ENCODE peak calls at places on chromosomes 1 and 21, in six cellular contexts. One of them, this sample, is unnamed. For H3K4me1, the result is how much of the 10 kb centered on the place peaks cover.

GRCh38 chr1:150410582-150411101 is 46.7 kb downstream of the RPRD2 start:
- DNase-seq in K562: no peak
- DNase-seq in GM12878: no peak
- DNase-seq in tibial nerve: no peak
- DNase-seq in heart right ventricle: no peak
- DNase-seq in endodermal cell: no peak
- DNase-seq in this sample: no peak

GRCh38 chr1:245108909-245109308 is 45.9 kb upstream of the KIF26B start:
- DNase-seq in tibial nerve: no peak
- DNase-seq in GM12878: no peak
- DNase-seq in endodermal cell: no peak
- DNase-seq in K562: no peak
- DNase-seq in heart right ventricle: no peak
- DNase-seq in this sample: no peak

GRCh38 chr1:89762431-89762800 is 58.4 kb upstream of the LRRC8D start:
- DNase-seq in GM12878: no peak
- DNase-seq in heart right ventricle: no peak
- DNase-seq in K562: no peak
- DNase-seq in tibial nerve: no peak
- DNase-seq in endodermal cell: no peak
- DNase-seq in this sample: no peak

GRCh38 chr21:45154511-45155508 is 80.4 kb downstream of the ADARB1 start:
- DNase-seq in K562: peak
- DNase-seq in tibial nerve: no peak
- DNase-seq in GM12878: no peak
- DNase-seq in endodermal cell: peak
- DNase-seq in heart right ventricle: no peak
- DNase-seq in this sample: no peak

GRCh38 chr1:107934573-107934972 is 30.4 kb downstream of the VAV3 start:
- DNase-seq in GM12878: peak
- DNase-seq in tibial nerve: no peak
- DNase-seq in K562: no peak
- DNase-seq in endodermal cell: no peak
- DNase-seq in heart right ventricle: no peak
- DNase-seq in this sample: no peak

GRCh38 chr21:42763578-42764442 is 110.4 kb downstream of the PDE9A start:
- DNase-seq in heart right ventricle: no peak
- DNase-seq in K562: peak
- DNase-seq in tibial nerve: no peak
- DNase-seq in GM12878: no peak
- DNase-seq in endodermal cell: no peak
- DNase-seq in this sample: no peak

GRCh38 chr1:101025283-101025679 is 303 bp downstream of the DPH5 start:
- DNase-seq in K562: peak
- DNase-seq in GM12878: peak
- DNase-seq in tibial nerve: no peak
- DNase-seq in heart right ventricle: peak
- DNase-seq in endodermal cell: peak
- DNase-seq in this sample: no peak

GRCh38 chr1:65526049-65526556 is 105.6 kb downstream of the LEPR start:
- DNase-seq in tibial nerve: no peak
- DNase-seq in heart right ventricle: no peak
- DNase-seq in K562: peak
- DNase-seq in GM12878: no peak
- DNase-seq in endodermal cell: no peak
- DNase-seq in this sample: no peak

GRCh38 chr21:33403786-33404571 is 766 bp downstream of the IFNGR2 start:
- DNase-seq in heart right ventricle: peak
- DNase-seq in K562: peak
- DNase-seq in tibial nerve: no peak
- DNase-seq in endodermal cell: peak
- DNase-seq in GM12878: no peak
- DNase-seq in this sample: peak
- H3K4me1 ChIP-seq in heart right ventricle: under half
- H3K4me1 ChIP-seq in K562: under half
- H3K4me1 ChIP-seq in tibial nerve: under half
- H3K4me1 ChIP-seq in endodermal cell: under half
- H3K4me1 ChIP-seq in GM12878: under half
- H3K4me1 ChIP-seq in this sample: under half

DNA sequence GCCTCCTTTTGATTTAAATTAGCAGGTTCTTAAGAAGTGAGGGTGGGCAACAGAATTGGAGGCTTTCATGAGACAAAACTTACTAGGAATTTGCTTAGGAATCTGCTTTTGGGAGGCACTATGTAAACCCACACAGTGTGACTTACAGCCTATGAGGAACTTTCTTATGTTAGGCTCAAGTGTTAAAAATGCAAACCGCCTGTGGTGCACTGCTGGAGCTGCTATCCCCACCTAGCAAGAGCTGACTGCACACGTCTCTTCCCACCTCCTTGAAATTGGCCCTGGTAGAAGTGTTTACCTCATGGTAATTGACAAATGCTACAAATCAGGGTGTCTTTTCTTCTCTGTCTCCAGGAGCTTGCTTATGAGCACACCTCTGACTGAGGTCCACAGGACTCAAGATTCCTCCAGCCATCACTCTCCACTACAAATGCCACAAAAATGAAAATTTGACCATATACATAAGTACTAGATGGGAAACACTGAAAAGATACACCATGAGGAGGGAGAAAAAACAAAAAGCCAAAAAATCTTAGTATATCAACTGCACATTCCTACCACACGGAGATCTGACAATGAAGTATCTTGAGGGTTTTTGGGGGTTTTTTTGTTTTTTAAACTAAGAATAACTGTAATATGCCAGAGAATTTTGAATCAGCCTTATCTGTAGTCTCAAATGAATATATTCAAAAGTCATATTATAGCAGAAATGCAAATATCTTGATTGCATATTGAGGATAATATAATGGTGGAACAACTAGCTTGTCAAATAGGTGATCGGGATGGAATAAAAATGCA is 18.2 kb upstream of the NPL start:
- DNase-seq in heart right ventricle: no peak
- DNase-seq in tibial nerve: no peak
- DNase-seq in endodermal cell: peak
- DNase-seq in GM12878: no peak
- DNase-seq in K562: no peak
- DNase-seq in this sample: no peak
- TF ChIP-seq CTCF in heart right ventricle: no peak
- TF ChIP-seq CTCF in tibial nerve: no peak
- TF ChIP-seq CTCF in endodermal cell: peak
- TF ChIP-seq CTCF in GM12878: no peak
- TF ChIP-seq CTCF in K562: no peak
- TF ChIP-seq CTCF in this sample: no peak

GRCh38 chr1:218376722-218377121 is 31.6 kb downstream of the TGFB2 start:
- DNase-seq in GM12878: no peak
- DNase-seq in tibial nerve: no peak
- DNase-seq in K562: no peak
- DNase-seq in endodermal cell: no peak
- DNase-seq in heart right ventricle: no peak
- DNase-seq in this sample: no peak

GRCh38 chr1:218377143-218377660 is 32.1 kb downstream of the TGFB2 start:
- DNase-seq in endodermal cell: no peak
- DNase-seq in GM12878: no peak
- DNase-seq in tibial nerve: no peak
- DNase-seq in K562: peak
- DNase-seq in heart right ventricle: no peak
- DNase-seq in this sample: no peak

GRCh38 chr1:218371927-218372672 is 27.0 kb downstream of the TGFB2 start:
- DNase-seq in heart right ventricle: no peak
- DNase-seq in endodermal cell: no peak
- DNase-seq in tibial nerve: no peak
- DNase-seq in GM12878: no peak
- DNase-seq in K562: no peak
- DNase-seq in this sample: no peak

GRCh38 chr1:218374401-218374848 is 29.3 kb downstream of the TGFB2 start:
- DNase-seq in GM12878: no peak
- DNase-seq in heart right ventricle: no peak
- DNase-seq in K562: no peak
- DNase-seq in endodermal cell: no peak
- DNase-seq in tibial nerve: no peak
- DNase-seq in this sample: peak

GRCh38 chr1:218374972-218375371 is 29.8 kb downstream of the TGFB2 start:
- DNase-seq in heart right ventricle: no peak
- DNase-seq in tibial nerve: no peak
- DNase-seq in GM12878: no peak
- DNase-seq in K562: no peak
- DNase-seq in endodermal cell: no peak
- DNase-seq in this sample: no peak
- H3K4me1 ChIP-seq in heart right ventricle: half or more
- H3K4me1 ChIP-seq in tibial nerve: under half
- H3K4me1 ChIP-seq in GM12878: under half
- H3K4me1 ChIP-seq in K562: under half
- H3K4me1 ChIP-seq in endodermal cell: under half
- H3K4me1 ChIP-seq in this sample: half or more

DNA sequence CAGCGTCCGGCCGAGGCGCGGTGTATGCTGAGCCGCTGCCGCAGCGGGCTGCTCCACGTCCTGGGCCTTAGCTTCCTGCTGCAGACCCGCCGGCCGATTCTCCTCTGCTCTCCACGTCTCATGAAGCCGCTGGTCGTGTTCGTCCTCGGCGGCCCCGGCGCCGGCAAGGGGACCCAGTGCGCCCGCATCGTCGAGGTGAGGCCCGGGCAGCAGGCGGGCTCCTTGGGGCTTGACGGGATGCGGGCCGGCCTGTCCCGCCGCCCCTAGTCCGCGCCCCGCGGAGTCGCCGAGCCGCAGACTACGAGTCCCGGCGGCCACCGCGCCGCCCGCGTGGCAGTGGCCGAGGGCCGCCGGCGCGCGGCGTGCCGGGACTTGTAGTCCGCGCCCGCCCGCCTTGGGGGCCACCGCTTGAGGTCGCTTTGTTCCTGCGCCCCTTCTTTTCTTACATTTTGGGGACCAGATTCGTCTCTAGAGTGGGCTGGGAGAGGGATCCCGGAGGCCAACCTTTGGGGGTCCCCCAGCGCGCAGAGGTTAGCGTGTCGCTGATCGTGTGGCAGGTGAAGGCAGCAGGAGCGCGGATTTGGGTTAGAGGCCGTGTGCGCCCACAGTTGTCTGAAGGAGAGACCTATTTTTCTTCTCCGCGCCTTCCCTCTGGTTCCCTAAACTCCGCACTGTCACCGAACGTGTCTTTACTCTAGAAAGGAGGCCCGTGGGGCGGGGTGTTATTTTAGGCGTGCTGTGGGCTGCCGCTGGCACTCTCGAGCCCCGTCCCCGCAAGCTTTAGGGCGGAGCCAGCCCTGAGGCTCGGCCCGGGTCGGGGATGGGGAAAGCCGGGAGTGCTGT is 553 bp downstream of the CMPK1 start:
- DNase-seq in tibial nerve: peak
- DNase-seq in heart right ventricle: peak
- DNase-seq in GM12878: no peak
- DNase-seq in endodermal cell: peak
- DNase-seq in K562: peak
- DNase-seq in this sample: peak
- TF ChIP-seq CTCF in tibial nerve: peak
- TF ChIP-seq CTCF in heart right ventricle: peak
- TF ChIP-seq CTCF in GM12878: peak
- TF ChIP-seq CTCF in endodermal cell: peak
- TF ChIP-seq CTCF in K562: peak
- TF ChIP-seq CTCF in this sample: no peak

GRCh38 chr1:40384887-40385286 is 11.4 kb downstream of the SMAP2 start:
- DNase-seq in K562: no peak
- DNase-seq in endodermal cell: no peak
- DNase-seq in heart right ventricle: no peak
- DNase-seq in GM12878: no peak
- DNase-seq in tibial nerve: no peak
- DNase-seq in this sample: no peak

GRCh38 chr1:40384413-40384762 is 10.9 kb downstream of the SMAP2 start:
- DNase-seq in heart right ventricle: no peak
- DNase-seq in GM12878: no peak
- DNase-seq in endodermal cell: no peak
- DNase-seq in tibial nerve: no peak
- DNase-seq in K562: peak
- DNase-seq in this sample: no peak

GRCh38 chr1:40386796-40387195 is 13.3 kb downstream of the SMAP2 start:
- DNase-seq in K562: no peak
- DNase-seq in tibial nerve: no peak
- DNase-seq in heart right ventricle: no peak
- DNase-seq in endodermal cell: no peak
- DNase-seq in GM12878: no peak
- DNase-seq in this sample: no peak

GRCh38 chr1:40385437-40386310 is 12.1 kb downstream of the SMAP2 start:
- DNase-seq in heart right ventricle: no peak
- DNase-seq in GM12878: peak
- DNase-seq in tibial nerve: no peak
- DNase-seq in K562: peak
- DNase-seq in endodermal cell: no peak
- DNase-seq in this sample: no peak

GRCh38 chr1:40386311-40386778 is 12.8 kb downstream of the SMAP2 start:
- DNase-seq in K562: no peak
- DNase-seq in GM12878: no peak
- DNase-seq in endodermal cell: no peak
- DNase-seq in tibial nerve: no peak
- DNase-seq in heart right ventricle: no peak
- DNase-seq in this sample: no peak
- H3K4me1 ChIP-seq in K562: half or more
- H3K4me1 ChIP-seq in GM12878: half or more
- H3K4me1 ChIP-seq in endodermal cell: under half
- H3K4me1 ChIP-seq in tibial nerve: under half
- H3K4me1 ChIP-seq in heart right ventricle: under half
- H3K4me1 ChIP-seq in this sample: under half

DNA sequence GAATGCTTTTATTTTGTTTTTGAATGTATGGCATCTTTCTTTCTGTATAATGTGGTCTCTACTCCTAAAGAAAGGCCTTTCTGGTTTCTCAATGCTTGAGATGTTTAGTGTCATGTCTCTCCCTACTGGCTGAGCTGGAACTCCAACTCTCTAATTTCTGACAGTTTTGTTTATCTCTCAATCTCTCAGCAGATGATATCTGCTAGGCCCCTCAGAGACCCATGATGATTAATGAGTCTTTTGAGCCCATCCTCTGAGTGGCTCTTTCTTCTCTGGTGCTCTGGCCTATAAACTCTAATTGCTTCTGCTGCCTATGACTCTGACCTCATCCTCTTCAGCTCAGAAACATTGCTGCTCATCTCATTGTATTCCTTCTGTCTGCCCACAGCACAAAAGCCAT is 46.6 kb downstream of the CRB1 start:
- DNase-seq in endodermal cell: no peak
- DNase-seq in K562: no peak
- DNase-seq in tibial nerve: no peak
- DNase-seq in GM12878: no peak
- DNase-seq in heart right ventricle: no peak
- DNase-seq in this sample: no peak
- TF ChIP-seq CTCF in endodermal cell: no peak
- TF ChIP-seq CTCF in K562: no peak
- TF ChIP-seq CTCF in tibial nerve: no peak
- TF ChIP-seq CTCF in GM12878: no peak
- TF ChIP-seq CTCF in heart right ventricle: no peak
- TF ChIP-seq CTCF in this sample: no peak